ENCODE peak calls at places on chromosomes 5 and 9, in five cellular contexts. One of them, this sample, is unnamed.

GRCh38 chr9:37663926-37664325 is 13.2 kb downstream of the FRMPD1 start:
- DNase-seq in adrenal gland: no peak
- DNase-seq in right cardiac atrium: no peak
- DNase-seq in activated CD8-positive, alpha-beta memory T cell treated with anti-CD3 and anti-CD28 coated beads for 4 hours: no peak
- DNase-seq in KBM-7: no peak
- DNase-seq in this sample: no peak

GRCh38 chr5:154714271-154714986 is 40.7 kb upstream of the LARP1 start:
- DNase-seq in adrenal gland: no peak
- DNase-seq in KBM-7: peak
- DNase-seq in right cardiac atrium: no peak
- DNase-seq in activated CD8-positive, alpha-beta memory T cell treated with anti-CD3 and anti-CD28 coated beads for 4 hours: no peak
- DNase-seq in this sample: no peak

GRCh38 chr5:98773464-98774191 is at the start of gene RGMB:
- DNase-seq in KBM-7: peak
- DNase-seq in adrenal gland: peak
- DNase-seq in right cardiac atrium: peak
- DNase-seq in activated CD8-positive, alpha-beta memory T cell treated with anti-CD3 and anti-CD28 coated beads for 4 hours: peak
- DNase-seq in this sample: peak

GRCh38 chr9:133734600-133735414 is 3.3 kb downstream of the SARDH start:
- DNase-seq in adrenal gland: peak
- DNase-seq in right cardiac atrium: peak
- DNase-seq in activated CD8-positive, alpha-beta memory T cell treated with anti-CD3 and anti-CD28 coated beads for 4 hours: no peak
- DNase-seq in KBM-7: no peak
- DNase-seq in this sample: no peak

GRCh38 chr5:141839015-141839513 is 39.1 kb downstream of the PCDH1 start:
- DNase-seq in adrenal gland: no peak
- DNase-seq in right cardiac atrium: no peak
- DNase-seq in KBM-7: no peak
- DNase-seq in activated CD8-positive, alpha-beta memory T cell treated with anti-CD3 and anti-CD28 coated beads for 4 hours: no peak
- DNase-seq in this sample: no peak

GRCh38 chr5:91521313-91521712 is 138.2 kb upstream of the ARRDC3 start:
- DNase-seq in adrenal gland: no peak
- DNase-seq in KBM-7: no peak
- DNase-seq in right cardiac atrium: no peak
- DNase-seq in activated CD8-positive, alpha-beta memory T cell treated with anti-CD3 and anti-CD28 coated beads for 4 hours: no peak
- DNase-seq in this sample: no peak

GRCh38 chr9:97972753-97973152 is 10.4 kb upstream of the ANP32B start:
- DNase-seq in right cardiac atrium: no peak
- DNase-seq in activated CD8-positive, alpha-beta memory T cell treated with anti-CD3 and anti-CD28 coated beads for 4 hours: no peak
- DNase-seq in adrenal gland: no peak
- DNase-seq in KBM-7: no peak
- DNase-seq in this sample: no peak

GRCh38 chr5:180704362-180704761 is 35.5 kb downstream of the OR2Y1 start:
- DNase-seq in right cardiac atrium: no peak
- DNase-seq in KBM-7: no peak
- DNase-seq in adrenal gland: no peak
- DNase-seq in activated CD8-positive, alpha-beta memory T cell treated with anti-CD3 and anti-CD28 coated beads for 4 hours: no peak
- DNase-seq in this sample: no peak

GRCh38 chr9:79974806-79975422 is 403.1 kb downstream of the TLE4 start:
- DNase-seq in activated CD8-positive, alpha-beta memory T cell treated with anti-CD3 and anti-CD28 coated beads for 4 hours: no peak
- DNase-seq in right cardiac atrium: no peak
- DNase-seq in KBM-7: no peak
- DNase-seq in adrenal gland: no peak
- DNase-seq in this sample: no peak

This sample was measured in heart left ventricle.